ENCODE peak calls at places on chromosomes 3 and 15, in ten cellular contexts. O is breast epithelium, B is sigmoid colon, E is prostate gland, K is esophagus muscularis mucosa, A is GM12878, J is stomach, N is transverse colon, Z is GM12891, S is HCT116. W is an unnamed sample.

GRCh38 chr15:74957301-74958035 is 896 bp upstream of the RPP25 start:
- DNase-seq in O (no peak), B (peak; percentile 79), E (no peak), K (no peak), A (no peak), J (no peak), N (peak; percentile 67), Z (no peak), S (no peak), W (no peak)

GRCh38 chr15:23372284-23372683 is 17.7 kb downstream of the GOLGA8S start:
- DNase-seq in O (no peak), B (no peak), E (no peak), K (no peak), A (no peak), J (no peak), N (no peak), Z (no peak), S (no peak), W (no peak)

GRCh38 chr3:31432897-31433678 is 99.6 kb upstream of the STT3B start:
- DNase-seq in O (no peak), B (no peak), E (no peak), K (no peak), A (no peak), J (no peak), N (no peak), Z (no peak), S (no peak), W (no peak)

GRCh38 chr3:49882182-49882581 is 12.5 kb upstream of the CAMKV start:
- DNase-seq in O (no peak), B (no peak), E (no peak), K (no peak), A (no peak), J (no peak), N (no peak), Z (no peak), S (no peak), W (no peak)

GRCh38 chr15:68500363-68501317 is 68.7 kb upstream of the ITGA11 start:
- DNase-seq in O (no peak), B (no peak), E (no peak), K (peak; percentile 91), A (no peak), J (no peak), N (no peak), Z (no peak), S (no peak), W (no peak)

GRCh38 chr15:38842991-38843610 is 278.5 kb upstream of the RASGRP1 start:
- DNase-seq in O (no peak), B (no peak), E (no peak), K (no peak), A (no peak), J (no peak), N (no peak), Z (no peak), S (no peak), W (no peak)

GRCh38 chr3:49634736-49635135 is 39.4 kb upstream of the APEH start:
- DNase-seq in O (no peak), B (no peak), E (no peak), K (no peak), A (no peak), J (no peak), N (no peak), Z (no peak), S (no peak), W (no peak)

GRCh38 chr3:4271834-4272233 is 31.3 kb upstream of the SETMAR start:
- DNase-seq in O (no peak), B (no peak), E (no peak), K (no peak), A (no peak), J (no peak), N (no peak), Z (no peak), S (peak; percentile 19), W (no peak)

GRCh38 chr3:155607761-155608160 is 137.1 kb downstream of the PLCH1 start:
- DNase-seq in O (no peak), B (no peak), E (no peak), K (no peak), A (no peak), J (no peak), N (no peak), Z (no peak), S (no peak), W (no peak)

GRCh38 chr3:127273196-127273595 is 14.7 kb downstream of the PRR20G start:
- DNase-seq in O (no peak), B (no peak), E (no peak), K (peak; percentile 42), A (no peak), J (no peak), N (no peak), Z (no peak), S (no peak), W (no peak)

GRCh38 chr3:191962324-191962723 is 501.4 kb downstream of the PYDC2 start:
- DNase-seq in O (no peak), B (no peak), E (no peak), K (no peak), A (no peak), J (no peak), N (no peak), Z (no peak), S (no peak), W (no peak)

GRCh38 chr3:114562557-114562956 is 268.7 kb downstream of the TIGIT start:
- DNase-seq in O (no peak), B (no peak), E (no peak), K (no peak), A (no peak), J (no peak), N (no peak), Z (no peak), S (no peak), W (no peak)

DNA sequence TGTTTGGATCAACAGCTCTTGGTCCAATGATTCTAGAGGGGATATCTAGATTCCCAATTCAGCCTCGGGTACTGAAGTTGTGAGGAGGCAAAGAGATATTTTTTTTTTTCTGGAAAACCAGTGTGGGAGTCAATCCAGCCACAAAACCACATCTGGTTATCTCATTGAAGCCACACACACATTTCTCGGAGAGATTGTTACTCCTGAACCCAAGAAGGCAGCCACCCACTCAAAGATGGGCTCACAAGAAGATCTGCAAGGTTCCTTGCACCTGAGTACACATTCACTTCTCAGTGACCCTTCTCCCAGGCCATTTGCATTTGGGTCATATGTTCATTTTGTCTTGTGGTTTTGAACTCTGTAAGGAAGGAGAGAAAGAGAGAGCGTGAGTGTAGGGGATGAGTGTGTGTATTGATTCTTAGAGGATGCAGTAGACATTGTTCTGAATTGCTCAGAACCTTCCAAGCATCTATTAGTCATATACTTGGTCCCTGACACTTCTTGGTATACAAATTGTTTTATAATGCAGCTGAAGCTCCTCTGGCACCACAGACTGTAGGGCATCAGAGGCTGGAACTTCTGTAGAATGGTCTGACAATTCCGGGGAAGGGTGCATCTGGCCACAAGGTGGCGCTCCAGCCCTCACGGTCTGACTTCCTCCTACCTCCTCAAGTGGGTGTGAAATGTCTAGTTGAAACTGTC is 39.3 kb upstream of the TRA2B start:
- DNase-seq in O (peak; percentile 73), B (peak; percentile 82), E (peak; percentile 49), K (peak; percentile 94), A (peak; percentile 42), J (peak; percentile 83), N (peak; percentile 81), Z (peak; percentile 55), S (peak; percentile 57), W (peak; percentile 57)
- TF ChIP-seq POLR2AphosphoS5 in O (no peak), B (no peak), E (no peak), K (no peak), A (no peak), J (no peak), N (no peak), Z (no peak), S (no peak), W (no peak)

GRCh38 chr15:63165166-63165859 is 8.0 kb upstream of the RPS27L start:
- DNase-seq in O (no peak), B (no peak), E (no peak), K (no peak), A (no peak), J (no peak), N (no peak), Z (no peak), S (no peak), W (no peak)

GRCh38 chr15:63169796-63170195 is 12.5 kb upstream of the RPS27L start:
- DNase-seq in O (no peak), B (no peak), E (no peak), K (no peak), A (no peak), J (no peak), N (no peak), Z (no peak), S (no peak), W (no peak)

GRCh38 chr15:63160638-63161037 is 3.4 kb upstream of the RPS27L start:
- DNase-seq in O (no peak), B (no peak), E (no peak), K (no peak), A (no peak), J (no peak), N (no peak), Z (no peak), S (no peak), W (no peak)

GRCh38 chr15:63166219-63166618 is 8.9 kb upstream of the RPS27L start:
- DNase-seq in O (no peak), B (no peak), E (no peak), K (no peak), A (no peak), J (no peak), N (no peak), Z (no peak), S (no peak), W (no peak)
- TF ChIP-seq POLR2AphosphoS5 in O (no peak), B (no peak), E (no peak), K (no peak), A (no peak), J (no peak), N (no peak), Z (no peak), S (no peak), W (no peak)

DNA sequence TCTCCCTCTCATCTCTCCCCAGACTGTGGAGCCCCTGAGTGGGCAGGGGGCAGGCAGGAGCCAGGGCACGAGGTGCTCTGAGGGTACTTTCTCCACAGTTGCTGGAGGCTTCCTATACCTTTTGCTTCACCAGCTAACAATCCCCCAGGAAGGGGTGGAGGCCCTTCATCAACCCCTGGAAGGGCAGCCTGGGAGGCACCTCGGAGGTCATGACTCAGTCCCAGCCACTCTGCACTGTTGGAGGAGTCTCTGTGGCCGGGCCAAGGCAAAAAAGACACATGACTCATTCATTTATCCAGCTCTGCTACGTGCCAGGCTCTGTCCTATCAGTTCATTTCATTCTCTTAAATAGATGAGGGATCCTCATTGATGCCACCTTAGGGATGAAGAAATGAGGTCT is 15.6 kb upstream of the KY start:
- DNase-seq in O (no peak), B (no peak), E (no peak), K (no peak), A (no peak), J (no peak), N (no peak), Z (no peak), S (no peak), W (no peak)
- TF ChIP-seq POLR2AphosphoS5 in O (no peak), B (no peak), E (no peak), K (no peak), A (no peak), J (no peak), N (no peak), Z (no peak), S (no peak), W (no peak)

DNA sequence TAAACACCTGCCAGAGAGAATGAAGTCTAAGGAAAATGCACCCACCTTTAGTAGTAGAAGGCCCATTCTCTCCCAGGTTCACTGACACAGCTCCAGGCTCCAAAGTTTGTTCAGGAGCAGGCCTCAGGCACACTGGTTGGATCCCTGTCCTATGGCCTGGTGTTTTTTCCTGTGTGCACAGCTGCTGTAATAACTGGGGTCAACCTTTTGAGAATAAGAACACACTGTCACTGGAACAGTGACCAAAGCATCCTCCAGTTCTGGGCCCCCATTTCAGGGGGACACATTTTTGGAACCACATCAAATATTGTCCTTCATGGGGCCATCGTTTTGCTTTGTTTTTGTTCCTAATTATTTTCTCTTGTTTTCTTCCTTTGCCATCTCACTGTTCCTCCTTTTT is 95.8 kb downstream of the ARNT2 start:
- DNase-seq in O (no peak), B (no peak), E (no peak), K (peak; percentile 91), A (no peak), J (no peak), N (no peak), Z (no peak), S (no peak), W (no peak)
- TF ChIP-seq POLR2AphosphoS5 in O (no peak), B (no peak), E (no peak), K (no peak), A (no peak), J (no peak), N (no peak), Z (no peak), S (no peak), W (no peak)